ENCODE peak calls at places on chromosomes 2 and 18, in four cellular contexts. One of them, this sample, is unnamed.

GRCh38 chr18:76494541-76495403 is at the start of gene ZNF516:
- DNase-seq in psoas muscle: peak
- DNase-seq in tibial nerve: no peak
- DNase-seq in pancreas: no peak
- DNase-seq in this sample: no peak

GRCh38 chr2:236862961-236863728 is 222.5 kb upstream of the COPS8 start:
- DNase-seq in psoas muscle: no peak
- DNase-seq in tibial nerve: no peak
- DNase-seq in pancreas: no peak
- DNase-seq in this sample: no peak

GRCh38 chr2:152098033-152098797 is 629 bp downstream of the CACNB4 start:
- DNase-seq in psoas muscle: peak
- DNase-seq in tibial nerve: no peak
- DNase-seq in pancreas: peak
- DNase-seq in this sample: no peak

GRCh38 chr18:63237911-63238710 is 81.5 kb downstream of the BCL2 start:
- DNase-seq in psoas muscle: peak
- DNase-seq in tibial nerve: no peak
- DNase-seq in pancreas: no peak
- DNase-seq in this sample: no peak

GRCh38 chr2:228768818-228769217 is 502.3 kb downstream of the PID1 start:
- DNase-seq in psoas muscle: no peak
- DNase-seq in tibial nerve: no peak
- DNase-seq in pancreas: no peak
- DNase-seq in this sample: no peak

GRCh38 chr2:176181551-176181950 is 6.9 kb upstream of the HOXD1 start:
- DNase-seq in psoas muscle: no peak
- DNase-seq in tibial nerve: no peak
- DNase-seq in pancreas: no peak
- DNase-seq in this sample: no peak

GRCh38 chr2:215799194-215799593 is 214.2 kb downstream of the MREG start:
- DNase-seq in psoas muscle: no peak
- DNase-seq in tibial nerve: no peak
- DNase-seq in pancreas: no peak
- DNase-seq in this sample: no peak

GRCh38 chr18:54822872-54823845 is 5.1 kb upstream of the RAB27B start:
- DNase-seq in psoas muscle: no peak
- DNase-seq in tibial nerve: no peak
- DNase-seq in pancreas: no peak
- DNase-seq in this sample: no peak

GRCh38 chr2:164967781-164968228 is 12.5 kb upstream of the SLC38A11 start:
- DNase-seq in psoas muscle: no peak
- DNase-seq in tibial nerve: no peak
- DNase-seq in pancreas: no peak
- DNase-seq in this sample: no peak

GRCh38 chr2:238726670-238727584 is 121.0 kb upstream of the TWIST2 start:
- DNase-seq in psoas muscle: no peak
- DNase-seq in tibial nerve: no peak
- DNase-seq in pancreas: no peak
- DNase-seq in this sample: no peak

GRCh38 chr18:57439617-57439975 is 4.4 kb downstream of the ONECUT2 start:
- DNase-seq in psoas muscle: no peak
- DNase-seq in tibial nerve: no peak
- DNase-seq in pancreas: peak
- DNase-seq in this sample: no peak

GRCh38 chr2:170814551-170815245 is 2.0 kb upstream of the GAD1 start:
- DNase-seq in psoas muscle: no peak
- DNase-seq in tibial nerve: no peak
- DNase-seq in pancreas: no peak
- DNase-seq in this sample: no peak

GRCh38 chr2:45978302-45978859 is 318.8 kb upstream of the EPAS1 start:
- DNase-seq in psoas muscle: no peak
- DNase-seq in tibial nerve: no peak
- DNase-seq in pancreas: no peak
- DNase-seq in this sample: no peak

GRCh38 chr18:55420665-55420964 is 167.4 kb downstream of the TCF4 start:
- DNase-seq in psoas muscle: no peak
- DNase-seq in tibial nerve: no peak
- DNase-seq in pancreas: no peak
- DNase-seq in this sample: no peak

GRCh38 chr2:14301331-14301730 is 331.2 kb upstream of the LRATD1 start:
- DNase-seq in psoas muscle: no peak
- DNase-seq in tibial nerve: no peak
- DNase-seq in pancreas: no peak
- DNase-seq in this sample: no peak

GRCh38 chr2:67834482-67834881 is 228.3 kb downstream of the C1D start:
- DNase-seq in psoas muscle: no peak
- DNase-seq in tibial nerve: no peak
- DNase-seq in pancreas: no peak
- DNase-seq in this sample: no peak

GRCh38 chr18:36411745-36412168 is 114.2 kb downstream of the FHOD3 start:
- DNase-seq in psoas muscle: no peak
- DNase-seq in tibial nerve: no peak
- DNase-seq in pancreas: no peak
- DNase-seq in this sample: no peak

GRCh38 chr18:59799383-59800015 is 100.3 kb upstream of the PMAIP1 start:
- DNase-seq in psoas muscle: no peak
- DNase-seq in tibial nerve: no peak
- DNase-seq in pancreas: no peak
- DNase-seq in this sample: no peak

GRCh38 chr2:17815466-17816184 is 635 bp upstream of the MSGN1 start:
- DNase-seq in psoas muscle: no peak
- DNase-seq in tibial nerve: no peak
- DNase-seq in pancreas: no peak
- DNase-seq in this sample: no peak

DNA sequence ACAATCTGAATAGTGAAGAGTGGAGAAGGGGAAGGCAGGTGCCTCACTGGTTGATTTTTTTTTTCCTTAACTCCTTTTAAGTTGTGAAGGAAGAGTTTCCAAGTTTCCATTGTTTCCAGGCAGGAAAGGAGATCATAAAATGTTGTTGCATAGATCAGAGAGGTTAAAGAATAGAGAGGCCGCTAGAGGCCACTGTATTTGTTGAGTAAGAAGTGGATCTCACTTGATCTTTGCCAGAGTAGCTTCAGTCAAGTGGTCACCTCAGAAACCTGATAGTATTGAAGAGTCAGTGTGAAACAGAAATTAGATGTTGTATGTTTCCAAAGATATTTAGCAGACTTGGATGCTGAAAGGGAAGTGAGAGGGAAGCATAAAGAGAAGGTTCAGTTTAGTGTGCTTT is 17.6 kb downstream of the CTNNA2 start:
- DNase-seq in psoas muscle: no peak
- DNase-seq in tibial nerve: no peak
- DNase-seq in pancreas: no peak
- DNase-seq in this sample: no peak
- TF ChIP-seq CTCF in psoas muscle: no peak
- TF ChIP-seq CTCF in tibial nerve: no peak
- TF ChIP-seq CTCF in pancreas: no peak
- TF ChIP-seq CTCF in this sample: no peak

GRCh38 chr2:194346189-194346588 is 1310.8 kb upstream of the SLC39A10 start:
- DNase-seq in psoas muscle: no peak
- DNase-seq in tibial nerve: no peak
- DNase-seq in pancreas: no peak
- DNase-seq in this sample: no peak
- TF ChIP-seq CTCF in psoas muscle: no peak
- TF ChIP-seq CTCF in tibial nerve: no peak
- TF ChIP-seq CTCF in pancreas: no peak
- TF ChIP-seq CTCF in this sample: no peak

GRCh38 chr2:132669854-132670103 is 226 bp downstream of the LYPD1 start:
- DNase-seq in psoas muscle: no peak
- DNase-seq in tibial nerve: no peak
- DNase-seq in pancreas: peak
- DNase-seq in this sample: no peak

GRCh38 chr2:132670104-132670960 is at the start of gene LYPD1:
- DNase-seq in psoas muscle: peak
- DNase-seq in tibial nerve: peak
- DNase-seq in pancreas: peak
- DNase-seq in this sample: no peak

GRCh38 chr2:132667716-132668115 is 2.3 kb downstream of the LYPD1 start:
- DNase-seq in psoas muscle: no peak
- DNase-seq in tibial nerve: no peak
- DNase-seq in pancreas: no peak
- DNase-seq in this sample: no peak

GRCh38 chr2:132668189-132668833 is 1.7 kb downstream of the LYPD1 start:
- DNase-seq in psoas muscle: no peak
- DNase-seq in tibial nerve: no peak
- DNase-seq in pancreas: peak
- DNase-seq in this sample: no peak

GRCh38 chr2:132668986-132669853 is 785 bp downstream of the LYPD1 start:
- DNase-seq in psoas muscle: no peak
- DNase-seq in tibial nerve: no peak
- DNase-seq in pancreas: peak
- DNase-seq in this sample: no peak
- TF ChIP-seq CTCF in psoas muscle: no peak
- TF ChIP-seq CTCF in tibial nerve: no peak
- TF ChIP-seq CTCF in pancreas: no peak
- TF ChIP-seq CTCF in this sample: no peak

GRCh38 chr2:10467401-10467800 is 19.3 kb upstream of the ODC1 start:
- DNase-seq in psoas muscle: no peak
- DNase-seq in tibial nerve: no peak
- DNase-seq in pancreas: no peak
- DNase-seq in this sample: no peak
- TF ChIP-seq CTCF in psoas muscle: no peak
- TF ChIP-seq CTCF in tibial nerve: no peak
- TF ChIP-seq CTCF in pancreas: no peak
- TF ChIP-seq CTCF in this sample: no peak

GRCh38 chr2:102520009-102520408 is 47.0 kb downstream of the SLC9A4 start:
- DNase-seq in psoas muscle: no peak
- DNase-seq in tibial nerve: no peak
- DNase-seq in pancreas: no peak
- DNase-seq in this sample: no peak
- TF ChIP-seq CTCF in psoas muscle: peak
- TF ChIP-seq CTCF in tibial nerve: peak
- TF ChIP-seq CTCF in pancreas: peak
- TF ChIP-seq CTCF in this sample: no peak

DNA sequence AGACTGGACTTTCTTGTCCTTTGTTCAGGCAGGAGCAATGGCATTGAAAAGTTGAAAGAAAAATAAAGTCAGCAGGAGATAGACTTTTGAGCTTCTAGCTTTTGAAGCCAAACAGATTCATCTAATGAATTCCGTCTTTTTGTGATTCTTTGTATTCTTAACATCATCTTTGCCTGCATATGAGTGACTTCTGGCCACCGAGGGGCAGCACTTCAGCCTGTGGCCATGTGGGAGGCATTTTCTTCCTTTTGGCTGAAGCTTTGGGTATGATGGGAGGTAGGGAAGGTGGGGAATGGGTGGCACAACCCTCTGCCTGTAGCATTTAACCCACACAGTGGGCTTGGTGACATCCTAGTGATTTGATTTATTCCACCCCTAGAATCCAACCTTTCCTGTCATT is 220.6 kb downstream of the SETBP1 start:
- DNase-seq in psoas muscle: no peak
- DNase-seq in tibial nerve: no peak
- DNase-seq in pancreas: no peak
- DNase-seq in this sample: no peak
- TF ChIP-seq CTCF in psoas muscle: peak
- TF ChIP-seq CTCF in tibial nerve: no peak
- TF ChIP-seq CTCF in pancreas: no peak
- TF ChIP-seq CTCF in this sample: no peak

DNA sequence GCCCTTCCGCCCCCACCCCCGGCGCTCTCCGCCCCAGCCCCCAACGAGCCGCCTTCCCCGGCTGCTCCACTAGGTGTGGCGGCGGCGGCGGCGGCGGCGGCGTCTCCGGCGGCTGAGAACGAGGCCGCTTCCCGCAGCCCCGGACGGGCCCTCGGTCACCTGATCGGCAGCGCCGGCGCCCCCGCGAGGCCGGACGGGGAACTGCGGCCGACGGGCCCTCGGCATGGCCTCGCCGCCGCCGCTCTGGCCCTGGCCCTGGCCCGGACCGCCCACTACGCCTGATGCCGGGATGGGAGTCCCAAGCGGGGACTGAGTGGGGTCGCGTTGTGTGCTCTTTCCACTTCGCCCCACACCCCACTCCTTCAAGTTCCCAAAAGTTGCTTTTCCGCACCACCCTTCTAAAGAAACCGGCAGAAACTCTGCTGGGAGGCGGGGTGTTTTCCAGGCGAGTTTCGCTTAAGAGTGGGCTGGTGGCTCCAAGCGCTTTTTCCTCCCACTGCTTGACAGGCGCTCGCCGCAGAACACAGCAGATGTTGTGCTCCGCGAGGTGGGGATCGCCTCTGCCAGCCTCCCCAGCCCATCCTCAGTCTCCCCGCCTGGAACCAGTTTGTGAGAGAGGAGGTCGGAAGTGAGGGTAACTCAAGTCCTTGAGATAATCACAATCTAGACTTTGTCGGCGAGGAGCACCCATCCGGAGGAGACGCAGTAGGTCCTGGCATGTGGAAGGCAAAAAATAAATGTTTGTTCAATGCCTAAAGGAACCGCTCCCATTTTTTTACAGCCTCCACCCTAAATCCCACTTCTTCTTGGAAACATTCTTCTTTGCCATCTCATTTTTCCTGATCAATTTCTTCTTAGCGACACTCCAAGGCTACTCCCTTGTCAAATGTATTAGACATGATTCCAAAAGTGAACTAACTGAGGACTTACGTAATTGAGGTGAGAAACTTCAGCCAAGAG is at the start of gene NCKAP1:
- DNase-seq in psoas muscle: peak
- DNase-seq in tibial nerve: peak
- DNase-seq in pancreas: peak
- DNase-seq in this sample: peak
- TF ChIP-seq CTCF in psoas muscle: peak
- TF ChIP-seq CTCF in tibial nerve: peak
- TF ChIP-seq CTCF in pancreas: peak
- TF ChIP-seq CTCF in this sample: peak

DNA sequence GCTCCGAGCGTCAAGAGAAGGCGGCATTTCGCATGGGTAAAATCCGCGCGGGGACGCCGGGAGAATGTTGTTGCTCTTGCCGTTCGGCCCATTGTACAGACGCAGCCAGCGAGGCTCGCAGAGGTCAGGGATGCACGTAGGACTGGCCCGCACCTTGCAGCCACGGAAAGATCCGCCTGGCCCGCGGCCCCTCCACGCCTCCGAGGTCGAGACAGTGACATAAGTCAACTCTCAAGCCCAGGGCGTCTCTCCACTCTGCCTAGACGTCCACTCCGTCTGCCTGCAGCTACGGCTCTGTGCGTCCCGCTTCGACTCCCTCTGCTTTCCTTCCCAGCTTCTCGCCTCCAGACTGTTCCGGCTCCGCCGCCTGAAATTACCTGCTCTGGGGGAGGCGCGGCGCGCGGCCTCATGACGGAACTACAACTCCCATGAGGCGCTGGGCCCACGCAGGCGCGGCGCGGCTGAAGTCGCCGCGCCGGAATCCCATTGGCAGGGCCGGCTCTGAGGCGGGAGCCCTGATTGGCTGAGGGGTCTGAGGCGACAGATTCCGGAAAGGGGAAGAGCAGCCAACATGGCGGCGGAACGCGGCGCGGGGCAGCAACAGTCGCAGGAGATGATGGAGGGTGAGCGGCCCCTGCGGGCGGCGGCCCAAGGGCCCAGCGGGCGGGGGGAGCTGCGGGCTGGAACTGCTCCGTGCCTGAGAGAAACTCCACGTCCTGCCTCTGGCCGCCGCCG is at the start of gene PPP1R7:
- DNase-seq in psoas muscle: peak
- DNase-seq in tibial nerve: peak
- DNase-seq in pancreas: peak
- DNase-seq in this sample: peak
- TF ChIP-seq CTCF in psoas muscle: no peak
- TF ChIP-seq CTCF in tibial nerve: peak
- TF ChIP-seq CTCF in pancreas: no peak
- TF ChIP-seq CTCF in this sample: no peak

This sample was measured in omental fat pad.